ENCODE peak calls at places on chromosomes 12 and 14, in six cellular contexts. N is AG10803; W is caudate nucleus; Z is activated T-helper 1 cell treated with anti-CD3 and anti-CD28 coated beads, Interleukin-2, amount 50 U/mL, for 16 hours; K is substantia nigra; E is pons. J is an unnamed sample.
A peak's percentile ranks its signal among the peaks of the same experiment; 100 is the strongest.

GRCh38 chr12:52714887-52715281 is 11.6 kb upstream of the KRT77 start:
- DNase-seq in Z (no peak), N (no peak), K (no peak), W (no peak), E (no peak), J (no peak)

GRCh38 chr12:10214877-10215267 is 2.2 kb downstream of the GABARAPL1 start:
- DNase-seq in E (no peak), W (no peak), Z (no peak), N (peak; percentile 8), K (no peak), J (peak; percentile 33)

GRCh38 chr14:104293851-104294627 is 155.7 kb downstream of the KIF26A start:
- DNase-seq in E (no peak), W (no peak), N (no peak), K (no peak), Z (no peak), J (peak; percentile 65)

GRCh38 chr12:115132145-115132544 is 448.2 kb upstream of the TBX3 start:
- DNase-seq in W (no peak), E (no peak), Z (no peak), N (peak; percentile 82), K (no peak), J (no peak)

GRCh38 chr14:51511265-51511664 is 140.4 kb upstream of the FRMD6 start:
- DNase-seq in N (peak; percentile 59), K (no peak), W (no peak), Z (no peak), E (no peak), J (no peak)

GRCh38 chr14:20848316-20848954 is 42.8 kb upstream of the RNASE3 start:
- DNase-seq in K (peak; percentile 68), N (peak; percentile 35), E (peak; percentile 43), Z (no peak), W (peak; percentile 17), J (peak; percentile 49)

GRCh38 chr14:61616524-61617185 is 78.7 kb upstream of the HIF1A start:
- DNase-seq in E (no peak), K (no peak), Z (no peak), W (no peak), N (peak; percentile 82), J (no peak)

GRCh38 chr12:113152835-113153814 is 3.6 kb downstream of the CFAP73 start:
- DNase-seq in K (peak; percentile 57), E (peak; percentile 71), Z (peak; percentile 19), W (peak; percentile 53), N (peak; percentile 68), J (peak; percentile 74)

GRCh38 chr12:61213646-61214045 is 1046.6 kb upstream of the USP15 start:
- DNase-seq in N (no peak), E (no peak), W (no peak), K (no peak), Z (no peak), J (no peak)

GRCh38 chr14:69643430-69644200 is 32.2 kb downstream of the SUSD6 start:
- DNase-seq in N (no peak), K (no peak), Z (peak; percentile 63), W (peak; percentile 60), E (no peak), J (no peak)

GRCh38 chr12:109433618-109434017 is 43.5 kb downstream of the KCTD10 start:
- DNase-seq in N (no peak), K (no peak), W (no peak), E (no peak), Z (no peak), J (no peak)

GRCh38 chr12:126974779-126975178 is 1292.2 kb upstream of the TMEM132C start:
- DNase-seq in W (no peak), E (peak; percentile 7), Z (no peak), N (no peak), K (no peak), J (peak; percentile 5)

GRCh38 chr12:104669057-104669770 is 212.5 kb downstream of the CHST11 start:
- DNase-seq in K (peak; percentile 77), E (peak; percentile 92), Z (no peak), N (no peak), W (peak; percentile 78), J (peak; percentile 29)